ENCODE peak calls at places on chromosome 12, in four cellular contexts. One of them, this sample, is unnamed.

GRCh38 chr12:12671850-12672660 is 23.9 kb downstream of the GPR19 start:
- DNase-seq in lung microvascular endothelial cell: no peak
- DNase-seq in A549: no peak
- DNase-seq in upper lobe of left lung: no peak
- DNase-seq in this sample: no peak

GRCh38 chr12:77720258-77720657 is 110.4 kb upstream of the NAV3 start:
- DNase-seq in upper lobe of left lung: no peak
- DNase-seq in A549: peak
- DNase-seq in lung microvascular endothelial cell: no peak
- DNase-seq in this sample: no peak

GRCh38 chr12:32893008-32893407 is 3.6 kb downstream of the PKP2 start:
- DNase-seq in upper lobe of left lung: no peak
- DNase-seq in A549: no peak
- DNase-seq in lung microvascular endothelial cell: no peak
- DNase-seq in this sample: no peak

GRCh38 chr12:56631790-56632700 is 1.9 kb upstream of the BAZ2A start:
- DNase-seq in upper lobe of left lung: peak
- DNase-seq in A549: peak
- DNase-seq in lung microvascular endothelial cell: peak
- DNase-seq in this sample: peak

GRCh38 chr12:130992979-130993538 is 39.4 kb downstream of the ADGRD1 start:
- DNase-seq in lung microvascular endothelial cell: no peak
- DNase-seq in upper lobe of left lung: no peak
- DNase-seq in A549: no peak
- DNase-seq in this sample: no peak

GRCh38 chr12:31353730-31354708 is 28.1 kb upstream of the SINHCAF start:
- DNase-seq in upper lobe of left lung: no peak
- DNase-seq in A549: no peak
- DNase-seq in lung microvascular endothelial cell: no peak
- DNase-seq in this sample: no peak

GRCh38 chr12:52074006-52074405 is 4.2 kb downstream of the ATG101 start:
- DNase-seq in upper lobe of left lung: peak
- DNase-seq in A549: no peak
- DNase-seq in lung microvascular endothelial cell: no peak
- DNase-seq in this sample: no peak

GRCh38 chr12:124359671-124360581 is 65.0 kb downstream of the RFLNA start:
- DNase-seq in upper lobe of left lung: peak
- DNase-seq in lung microvascular endothelial cell: no peak
- DNase-seq in A549: no peak
- DNase-seq in this sample: peak

GRCh38 chr12:26630546-26631027 is 202.4 kb downstream of the ITPR2 start:
- DNase-seq in lung microvascular endothelial cell: peak
- DNase-seq in A549: peak
- DNase-seq in upper lobe of left lung: no peak
- DNase-seq in this sample: no peak

GRCh38 chr12:4979737-4980136 is 63.9 kb upstream of the KCNA5 start:
- DNase-seq in lung microvascular endothelial cell: no peak
- DNase-seq in A549: no peak
- DNase-seq in upper lobe of left lung: no peak
- DNase-seq in this sample: no peak